ENCODE peak calls at places on chromosome 11, in eight cellular contexts. X is cardiac muscle cell, E is tibial artery, F is GM23338, B is substantia nigra, R is RWPE1, Y is transverse colon, L is Peyer's patch. W is an unnamed sample.

GRCh38 chr11:44596541-44597276 is 31.2 kb downstream of the CD82 start:
- DNase-seq in X (no peak), E (no peak), F (no peak), B (no peak), R (no peak), Y (no peak), L (peak), W (no peak)

GRCh38 chr11:102603576-102603975 is 21.6 kb downstream of the MMP20 start:
- DNase-seq in X (no peak), E (no peak), F (no peak), B (no peak), R (no peak), Y (no peak), L (no peak), W (no peak)

GRCh38 chr11:10524471-10524870 is 16.5 kb downstream of the RNF141 start:
- DNase-seq in X (no peak), E (no peak), F (no peak), B (no peak), R (no peak), Y (no peak), L (no peak), W (no peak)

GRCh38 chr11:58654079-58654907 is 31.8 kb downstream of the CNTF start:
- DNase-seq in X (peak), E (peak), F (peak), B (peak), R (peak), Y (peak), L (peak), W (peak)

GRCh38 chr11:69040581-69041260 is 8.0 kb upstream of the TPCN2 start:
- DNase-seq in X (peak), E (no peak), F (no peak), B (no peak), R (no peak), Y (no peak), L (no peak), W (no peak)

GRCh38 chr11:102347526-102348331 is 715 bp downstream of the BIRC2 start:
- DNase-seq in X (peak), E (no peak), F (no peak), B (no peak), R (peak), Y (peak), L (no peak), W (no peak)

GRCh38 chr11:26333906-26334305 is 2.0 kb downstream of the ANO3 start:
- DNase-seq in X (peak), E (no peak), F (no peak), B (no peak), R (no peak), Y (no peak), L (no peak), W (no peak)

GRCh38 chr11:118238397-118238796 is 13.6 kb upstream of the JAML start:
- DNase-seq in X (no peak), E (no peak), F (no peak), B (no peak), R (no peak), Y (no peak), L (no peak), W (no peak)

GRCh38 chr11:75265851-75266531 is 25.4 kb downstream of the TPBGL start:
- DNase-seq in X (peak), E (no peak), F (no peak), B (no peak), R (no peak), Y (peak), L (no peak), W (no peak)

GRCh38 chr11:69536406-69536805 is 54.9 kb downstream of the LINC01488 start:
- DNase-seq in X (no peak), E (no peak), F (no peak), B (no peak), R (no peak), Y (no peak), L (no peak), W (no peak)

GRCh38 chr11:100586346-100587101 is 100.6 kb upstream of the ARHGAP42 start:
- DNase-seq in X (no peak), E (peak), F (no peak), B (no peak), R (no peak), Y (no peak), L (no peak), W (no peak)

GRCh38 chr11:70470127-70470526 is 71.8 kb downstream of the CTTN start:
- DNase-seq in X (peak), E (no peak), F (no peak), B (no peak), R (no peak), Y (no peak), L (no peak), W (no peak)

GRCh38 chr11:117583063-117583801 is 213.8 kb downstream of the DSCAML1 start:
- DNase-seq in X (peak), E (no peak), F (peak), B (peak), R (no peak), Y (no peak), L (no peak), W (no peak)

GRCh38 chr11:86674965-86675364 is 2.5 kb upstream of the ME3 start:
- DNase-seq in X (no peak), E (no peak), F (no peak), B (no peak), R (no peak), Y (no peak), L (no peak), W (no peak)

GRCh38 chr11:78926633-78927347 is 352.1 kb upstream of the NARS2 start:
- DNase-seq in X (no peak), E (no peak), F (no peak), B (no peak), R (no peak), Y (no peak), L (no peak), W (no peak)

GRCh38 chr11:117117681-117118080 is 19.5 kb upstream of the SIK3 start:
- DNase-seq in X (no peak), E (no peak), F (no peak), B (no peak), R (no peak), Y (no peak), L (no peak), W (no peak)

GRCh38 chr11:69311767-69312385 is 17.9 kb downstream of the MYEOV start:
- DNase-seq in X (peak), E (no peak), F (no peak), B (no peak), R (no peak), Y (no peak), L (peak), W (no peak)

GRCh38 chr11:95345243-95345642 is 114.2 kb upstream of the SESN3 start:
- DNase-seq in X (no peak), E (no peak), F (no peak), B (no peak), R (peak), Y (no peak), L (no peak), W (peak)

GRCh38 chr11:46322759-46323158 is 24.5 kb upstream of the DGKZ start:
- DNase-seq in X (peak), E (no peak), F (peak), B (no peak), R (no peak), Y (no peak), L (no peak), W (no peak)

GRCh38 chr11:73157141-73158010 is 15.3 kb upstream of the FCHSD2 start:
- DNase-seq in X (peak), E (peak), F (no peak), B (peak), R (no peak), Y (peak), L (peak), W (no peak)

GRCh38 chr11:507727-508515 is 879 bp upstream of the RNH1 start:
- DNase-seq in X (no peak), E (no peak), F (peak), B (no peak), R (no peak), Y (no peak), L (no peak), W (no peak)

GRCh38 chr11:117385471-117385870 is 57.8 kb downstream of the CEP164 start:
- DNase-seq in X (no peak), E (no peak), F (no peak), B (no peak), R (no peak), Y (no peak), L (no peak), W (no peak)

GRCh38 chr11:105177658-105178057 is 38.1 kb upstream of the CARD18 start:
- DNase-seq in X (peak), E (no peak), F (no peak), B (no peak), R (peak), Y (no peak), L (no peak), W (no peak)

GRCh38 chr11:114846040-114846791 is 167.9 kb downstream of the NXPE2 start:
- DNase-seq in X (peak), E (no peak), F (no peak), B (peak), R (no peak), Y (no peak), L (no peak), W (no peak)

GRCh38 chr11:46560300-46561025 is 33.4 kb downstream of the AMBRA1 start:
- DNase-seq in X (peak), E (no peak), F (no peak), B (no peak), R (peak), Y (no peak), L (no peak), W (no peak)

GRCh38 chr11:119486691-119487259 is 63.8 kb upstream of the THY1 start:
- DNase-seq in X (no peak), E (peak), F (no peak), B (no peak), R (no peak), Y (no peak), L (no peak), W (no peak)

GRCh38 chr11:60305906-60306619 is 21.0 kb upstream of the MS4A6E start:
- DNase-seq in X (peak), E (no peak), F (no peak), B (no peak), R (peak), Y (no peak), L (no peak), W (no peak)

GRCh38 chr11:118691926-118692830 is 12.7 kb upstream of the TREH start:
- DNase-seq in X (peak), E (no peak), F (no peak), B (no peak), R (peak), Y (peak), L (peak), W (peak)

GRCh38 chr11:295351-296205 is 3.7 kb downstream of the IFITM5 start:
- DNase-seq in X (no peak), E (peak), F (no peak), B (no peak), R (no peak), Y (no peak), L (no peak), W (no peak)

GRCh38 chr11:65814131-65814959 is 19.4 kb upstream of the SNX32 start:
- DNase-seq in X (peak), E (no peak), F (no peak), B (peak), R (no peak), Y (no peak), L (no peak), W (peak)

GRCh38 chr11:96114178-96115070 is 190.5 kb upstream of the MTMR2 start:
- DNase-seq in X (no peak), E (no peak), F (no peak), B (no peak), R (no peak), Y (no peak), L (no peak), W (no peak)

GRCh38 chr11:71342951-71343827 is 90.8 kb upstream of the SHANK2 start:
- DNase-seq in X (peak), E (no peak), F (peak), B (no peak), R (peak), Y (peak), L (peak), W (no peak)

GRCh38 chr11:496834-497564 is 10.0 kb downstream of the RNH1 start:
- DNase-seq in X (no peak), E (no peak), F (peak), B (no peak), R (no peak), Y (no peak), L (no peak), W (no peak)

GRCh38 chr11:11973866-11974265 is 34.6 kb downstream of the DKK3 start:
- DNase-seq in X (no peak), E (no peak), F (no peak), B (no peak), R (no peak), Y (no peak), L (no peak), W (no peak)

GRCh38 chr11:11970556-11970955 is 37.9 kb downstream of the DKK3 start:
- DNase-seq in X (no peak), E (no peak), F (no peak), B (no peak), R (no peak), Y (no peak), L (no peak), W (no peak)

GRCh38 chr11:11972942-11973341 is 35.5 kb downstream of the DKK3 start:
- DNase-seq in X (no peak), E (no peak), F (no peak), B (no peak), R (no peak), Y (no peak), L (no peak), W (no peak)

GRCh38 chr11:11973361-11973800 is 35.0 kb downstream of the DKK3 start:
- DNase-seq in X (peak), E (peak), F (no peak), B (peak), R (no peak), Y (peak), L (no peak), W (no peak)

GRCh38 chr11:11972148-11972547 is 36.3 kb downstream of the DKK3 start:
- DNase-seq in X (no peak), E (no peak), F (no peak), B (no peak), R (no peak), Y (no peak), L (no peak), W (no peak)
- H3K27ac ChIP-seq in X (peak), E (peak), F (no peak), B (no peak), R (peak), Y (no peak), L (no peak), W (no peak)

GRCh38 chr11:35458846-35459245 is 39.5 kb upstream of the SLC1A2 start:
- DNase-seq in X (no peak), E (no peak), F (no peak), B (no peak), R (no peak), Y (no peak), L (no peak), W (no peak)

GRCh38 chr11:35454362-35454761 is 35.0 kb upstream of the SLC1A2 start:
- DNase-seq in X (no peak), E (no peak), F (no peak), B (no peak), R (no peak), Y (no peak), L (no peak), W (no peak)
- H3K27ac ChIP-seq in X (no peak), E (no peak), F (no peak), B (no peak), R (no peak), Y (no peak), L (no peak), W (no peak)

GRCh38 chr11:6437993-6438392 is 2.8 kb downstream of the HPX start:
- DNase-seq in X (no peak), E (no peak), F (no peak), B (no peak), R (no peak), Y (no peak), L (no peak), W (no peak)
- H3K27ac ChIP-seq in X (no peak), E (no peak), F (no peak), B (no peak), R (no peak), Y (no peak), L (no peak), W (no peak)

GRCh38 chr11:133271206-133271605 is 261.1 kb downstream of the OPCML start:
- DNase-seq in X (no peak), E (no peak), F (no peak), B (no peak), R (no peak), Y (no peak), L (no peak), W (no peak)

GRCh38 chr11:133272386-133272785 is 259.9 kb downstream of the OPCML start:
- DNase-seq in X (no peak), E (no peak), F (no peak), B (no peak), R (no peak), Y (no peak), L (no peak), W (no peak)

GRCh38 chr11:133265536-133265935 is 266.8 kb downstream of the OPCML start:
- DNase-seq in X (no peak), E (no peak), F (no peak), B (no peak), R (no peak), Y (no peak), L (no peak), W (no peak)

GRCh38 chr11:133263332-133263731 is 269.0 kb downstream of the OPCML start:
- DNase-seq in X (no peak), E (no peak), F (no peak), B (no peak), R (no peak), Y (no peak), L (no peak), W (no peak)

GRCh38 chr11:133269272-133269671 is 263.0 kb downstream of the OPCML start:
- DNase-seq in X (no peak), E (no peak), F (no peak), B (no peak), R (no peak), Y (no peak), L (no peak), W (no peak)
- H3K27ac ChIP-seq in X (no peak), E (no peak), F (no peak), B (no peak), R (no peak), Y (no peak), L (no peak), W (no peak)

GRCh38 chr11:57638005-57638760 is 11.5 kb downstream of the YPEL4 start:
- DNase-seq in X (peak), E (no peak), F (peak), B (peak), R (peak), Y (peak), L (no peak), W (no peak)
- H3K27ac ChIP-seq in X (peak), E (peak), F (peak), B (no peak), R (peak), Y (peak), L (peak), W (peak)

GRCh38 chr11:124518900-124519541 is 24.4 kb downstream of the OR8B12 start:
- DNase-seq in X (peak), E (no peak), F (peak), B (no peak), R (no peak), Y (no peak), L (no peak), W (no peak)
- H3K27ac ChIP-seq in X (no peak), E (no peak), F (no peak), B (no peak), R (no peak), Y (no peak), L (no peak), W (no peak)

GRCh38 chr11:82752801-82753200 is 19.1 kb upstream of the FAM181B start:
- DNase-seq in X (no peak), E (no peak), F (no peak), B (no peak), R (no peak), Y (no peak), L (no peak), W (no peak)

GRCh38 chr11:82757660-82758301 is 24.1 kb upstream of the FAM181B start:
- DNase-seq in X (no peak), E (no peak), F (no peak), B (no peak), R (no peak), Y (no peak), L (no peak), W (no peak)

GRCh38 chr11:82750643-82751139 is 17.0 kb upstream of the FAM181B start:
- DNase-seq in X (no peak), E (no peak), F (peak), B (no peak), R (no peak), Y (no peak), L (no peak), W (no peak)

GRCh38 chr11:82756765-82757650 is 23.3 kb upstream of the FAM181B start:
- DNase-seq in X (no peak), E (no peak), F (no peak), B (peak), R (no peak), Y (no peak), L (no peak), W (no peak)

DNA sequence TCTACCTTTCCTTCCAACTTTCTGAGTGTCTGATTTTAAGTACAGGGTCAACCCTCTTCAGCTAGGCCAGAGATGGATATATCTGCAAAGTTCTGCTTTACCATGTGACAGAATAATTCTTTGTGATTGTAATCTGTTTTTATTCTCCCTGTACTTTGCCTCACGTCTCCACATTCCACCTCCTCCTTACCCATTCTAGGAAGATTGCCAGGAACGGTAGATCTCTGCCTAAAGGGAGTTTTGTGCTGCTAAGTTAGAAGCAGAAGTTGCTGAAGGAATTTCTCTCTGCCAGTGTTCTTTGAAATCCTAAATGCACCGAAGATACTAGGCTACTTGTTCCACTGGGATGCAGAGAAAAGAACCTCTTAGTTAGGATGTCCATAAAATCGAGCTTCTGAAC is 20.7 kb upstream of the FAM181B start:
- DNase-seq in X (no peak), E (no peak), F (no peak), B (no peak), R (no peak), Y (no peak), L (no peak), W (no peak)
- H3K27ac ChIP-seq in X (no peak), E (no peak), F (no peak), B (no peak), R (no peak), Y (no peak), L (no peak), W (no peak)

GRCh38 chr11:121461843-121462242 is 9.1 kb upstream of the SORL1-AS1 start:
- DNase-seq in X (no peak), E (no peak), F (no peak), B (no peak), R (no peak), Y (no peak), L (no peak), W (no peak)

GRCh38 chr11:121465709-121466062 is 12.9 kb upstream of the SORL1-AS1 start:
- DNase-seq in X (no peak), E (no peak), F (no peak), B (no peak), R (no peak), Y (peak), L (no peak), W (no peak)

GRCh38 chr11:121466063-121466794 is 13.5 kb upstream of the SORL1-AS1 start:
- DNase-seq in X (peak), E (peak), F (peak), B (peak), R (peak), Y (peak), L (peak), W (no peak)

GRCh38 chr11:121464352-121464946 is 11.7 kb upstream of the SORL1-AS1 start:
- DNase-seq in X (peak), E (peak), F (no peak), B (peak), R (peak), Y (peak), L (peak), W (no peak)

DNA sequence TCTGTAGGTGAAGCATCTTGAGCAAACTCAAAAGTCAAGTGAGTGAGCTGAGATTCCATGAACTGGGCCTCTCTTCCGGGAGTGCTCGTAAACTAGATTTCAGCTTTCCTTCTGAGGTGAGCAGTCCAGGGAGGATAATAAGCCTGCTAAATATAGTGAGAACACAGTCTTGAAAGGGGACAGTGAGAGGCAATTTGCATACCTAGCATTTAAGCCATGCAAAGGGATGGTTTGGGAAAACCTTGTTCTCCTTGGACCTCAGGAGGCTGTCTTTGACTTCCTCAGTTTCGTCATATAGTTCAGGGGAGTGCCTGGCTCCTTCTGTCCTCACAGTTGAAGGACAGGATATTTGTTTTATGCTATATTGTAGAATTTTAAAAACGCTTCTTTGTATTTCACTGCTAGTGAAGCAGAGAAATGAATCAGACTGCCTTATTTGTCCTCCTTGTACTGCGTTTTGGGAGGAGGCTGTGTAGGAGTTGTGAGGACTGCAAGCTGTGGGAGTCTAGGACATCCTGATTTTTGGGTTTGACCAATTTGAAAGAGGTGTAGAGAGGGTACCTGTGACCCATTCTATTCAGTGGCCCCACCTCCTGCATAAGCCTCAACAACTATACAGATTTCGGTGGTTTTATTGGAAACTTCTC is 11.0 kb upstream of the SORL1-AS1 start:
- DNase-seq in X (no peak), E (no peak), F (no peak), B (no peak), R (no peak), Y (no peak), L (no peak), W (no peak)
- H3K27ac ChIP-seq in X (no peak), E (peak), F (peak), B (peak), R (peak), Y (peak), L (peak), W (peak)